ENCODE peak calls at places on chromosomes 13 and 19, in seven cellular contexts. One of them, this sample, is unnamed.

GRCh38 chr13:79900356-79900755 is 419.4 kb downstream of the NDFIP2 start:
- DNase-seq in activated CD4-positive, CD25-positive, alpha-beta regulatory T cell treated with anti-CD3 and anti-CD28 coated beads, Interleukin-2, amount 50 U/mL, for 16 hours: no peak
- DNase-seq in lower leg skin: no peak
- DNase-seq in hepatocyte: no peak
- DNase-seq in adipocyte: no peak
- DNase-seq in kidney tubule cell: no peak
- DNase-seq in GM04503: no peak
- DNase-seq in this sample: no peak

GRCh38 chr19:44955500-44956439 is 590 bp downstream of the CLPTM1 start:
- DNase-seq in activated CD4-positive, CD25-positive, alpha-beta regulatory T cell treated with anti-CD3 and anti-CD28 coated beads, Interleukin-2, amount 50 U/mL, for 16 hours: no peak
- DNase-seq in lower leg skin: no peak
- DNase-seq in hepatocyte: no peak
- DNase-seq in adipocyte: peak
- DNase-seq in kidney tubule cell: peak
- DNase-seq in GM04503: no peak
- DNase-seq in this sample: no peak

GRCh38 chr19:41872384-41872774 is 4.7 kb upstream of the CD79A start:
- DNase-seq in activated CD4-positive, CD25-positive, alpha-beta regulatory T cell treated with anti-CD3 and anti-CD28 coated beads, Interleukin-2, amount 50 U/mL, for 16 hours: no peak
- DNase-seq in lower leg skin: no peak
- DNase-seq in hepatocyte: no peak
- DNase-seq in adipocyte: no peak
- DNase-seq in kidney tubule cell: no peak
- DNase-seq in GM04503: no peak
- DNase-seq in this sample: no peak

GRCh38 chr13:40916207-40916998 is 102.7 kb downstream of the ELF1 start:
- DNase-seq in activated CD4-positive, CD25-positive, alpha-beta regulatory T cell treated with anti-CD3 and anti-CD28 coated beads, Interleukin-2, amount 50 U/mL, for 16 hours: no peak
- DNase-seq in lower leg skin: no peak
- DNase-seq in hepatocyte: no peak
- DNase-seq in adipocyte: peak
- DNase-seq in kidney tubule cell: no peak
- DNase-seq in GM04503: no peak
- DNase-seq in this sample: no peak

GRCh38 chr19:33400856-33401682 is 27.6 kb downstream of the CEBPG start:
- DNase-seq in activated CD4-positive, CD25-positive, alpha-beta regulatory T cell treated with anti-CD3 and anti-CD28 coated beads, Interleukin-2, amount 50 U/mL, for 16 hours: no peak
- DNase-seq in lower leg skin: no peak
- DNase-seq in hepatocyte: no peak
- DNase-seq in adipocyte: no peak
- DNase-seq in kidney tubule cell: no peak
- DNase-seq in GM04503: no peak
- DNase-seq in this sample: no peak

GRCh38 chr13:45879666-45880065 is 28.1 kb upstream of the SIAH3 start:
- DNase-seq in activated CD4-positive, CD25-positive, alpha-beta regulatory T cell treated with anti-CD3 and anti-CD28 coated beads, Interleukin-2, amount 50 U/mL, for 16 hours: no peak
- DNase-seq in lower leg skin: no peak
- DNase-seq in hepatocyte: peak
- DNase-seq in adipocyte: no peak
- DNase-seq in kidney tubule cell: peak
- DNase-seq in GM04503: no peak
- DNase-seq in this sample: no peak

GRCh38 chr13:77860621-77861020 is 58.0 kb downstream of the EDNRB start:
- DNase-seq in activated CD4-positive, CD25-positive, alpha-beta regulatory T cell treated with anti-CD3 and anti-CD28 coated beads, Interleukin-2, amount 50 U/mL, for 16 hours: no peak
- DNase-seq in lower leg skin: no peak
- DNase-seq in hepatocyte: no peak
- DNase-seq in adipocyte: peak
- DNase-seq in kidney tubule cell: peak
- DNase-seq in GM04503: peak
- DNase-seq in this sample: no peak

GRCh38 chr19:53892981-53893325 is 11.0 kb downstream of the PRKCG start:
- DNase-seq in activated CD4-positive, CD25-positive, alpha-beta regulatory T cell treated with anti-CD3 and anti-CD28 coated beads, Interleukin-2, amount 50 U/mL, for 16 hours: no peak
- DNase-seq in lower leg skin: no peak
- DNase-seq in hepatocyte: no peak
- DNase-seq in adipocyte: no peak
- DNase-seq in kidney tubule cell: no peak
- DNase-seq in GM04503: no peak
- DNase-seq in this sample: no peak

GRCh38 chr13:109481046-109481445 is 305.3 kb downstream of the IRS2 start:
- DNase-seq in activated CD4-positive, CD25-positive, alpha-beta regulatory T cell treated with anti-CD3 and anti-CD28 coated beads, Interleukin-2, amount 50 U/mL, for 16 hours: no peak
- DNase-seq in lower leg skin: no peak
- DNase-seq in hepatocyte: peak
- DNase-seq in adipocyte: no peak
- DNase-seq in kidney tubule cell: peak
- DNase-seq in GM04503: no peak
- DNase-seq in this sample: no peak

GRCh38 chr13:61466280-61466679 is 50.6 kb upstream of the PCDH20 start:
- DNase-seq in activated CD4-positive, CD25-positive, alpha-beta regulatory T cell treated with anti-CD3 and anti-CD28 coated beads, Interleukin-2, amount 50 U/mL, for 16 hours: no peak
- DNase-seq in lower leg skin: no peak
- DNase-seq in hepatocyte: no peak
- DNase-seq in adipocyte: no peak
- DNase-seq in kidney tubule cell: peak
- DNase-seq in GM04503: no peak
- DNase-seq in this sample: no peak

GRCh38 chr19:33186431-33186830 is 7.7 kb upstream of the LRP3 start:
- DNase-seq in activated CD4-positive, CD25-positive, alpha-beta regulatory T cell treated with anti-CD3 and anti-CD28 coated beads, Interleukin-2, amount 50 U/mL, for 16 hours: no peak
- DNase-seq in lower leg skin: no peak
- DNase-seq in hepatocyte: no peak
- DNase-seq in adipocyte: no peak
- DNase-seq in kidney tubule cell: no peak
- DNase-seq in GM04503: no peak
- DNase-seq in this sample: no peak

GRCh38 chr19:58558623-58559274 is 338 bp upstream of the UBE2M start:
- DNase-seq in activated CD4-positive, CD25-positive, alpha-beta regulatory T cell treated with anti-CD3 and anti-CD28 coated beads, Interleukin-2, amount 50 U/mL, for 16 hours: peak
- DNase-seq in lower leg skin: peak
- DNase-seq in hepatocyte: peak
- DNase-seq in adipocyte: peak
- DNase-seq in kidney tubule cell: peak
- DNase-seq in GM04503: peak
- DNase-seq in this sample: peak

GRCh38 chr13:38905861-38906260 is 84.8 kb downstream of the STOML3 start:
- DNase-seq in activated CD4-positive, CD25-positive, alpha-beta regulatory T cell treated with anti-CD3 and anti-CD28 coated beads, Interleukin-2, amount 50 U/mL, for 16 hours: no peak
- DNase-seq in lower leg skin: no peak
- DNase-seq in hepatocyte: no peak
- DNase-seq in adipocyte: no peak
- DNase-seq in kidney tubule cell: peak
- DNase-seq in GM04503: no peak
- DNase-seq in this sample: no peak

GRCh38 chr13:110387451-110388140 is 80.5 kb downstream of the COL4A2 start:
- DNase-seq in activated CD4-positive, CD25-positive, alpha-beta regulatory T cell treated with anti-CD3 and anti-CD28 coated beads, Interleukin-2, amount 50 U/mL, for 16 hours: no peak
- DNase-seq in lower leg skin: no peak
- DNase-seq in hepatocyte: peak
- DNase-seq in adipocyte: peak
- DNase-seq in kidney tubule cell: peak
- DNase-seq in GM04503: no peak
- DNase-seq in this sample: no peak

GRCh38 chr13:102974574-102975195 is 91.5 kb downstream of the SLC10A2 start:
- DNase-seq in activated CD4-positive, CD25-positive, alpha-beta regulatory T cell treated with anti-CD3 and anti-CD28 coated beads, Interleukin-2, amount 50 U/mL, for 16 hours: no peak
- DNase-seq in lower leg skin: no peak
- DNase-seq in hepatocyte: no peak
- DNase-seq in adipocyte: no peak
- DNase-seq in kidney tubule cell: no peak
- DNase-seq in GM04503: no peak
- DNase-seq in this sample: no peak